ENCODE peak calls at places on chromosome 17, in ten cellular contexts. C, A, G, W, H, V, B, M, X and P are unnamed samples.

GRCh38 chr17:34663714-34664113 is 84.3 kb downstream of the TMEM132E start:
- DNase-seq in H (no peak), A (no peak), W (no peak), B (no peak), X (no peak), V (no peak), C (no peak), G (no peak), M (no peak), P (no peak)

GRCh38 chr17:62719586-62719985 is 88.5 kb downstream of the MARCHF10 start:
- DNase-seq in H (no peak), G (no peak), V (no peak), A (no peak), B (no peak), C (no peak), X (no peak), W (no peak), M (no peak), P (no peak)

GRCh38 chr17:82020874-82021727 is 1.6 kb downstream of the CENPX start:
- DNase-seq in C (peak; percentile 59), W (no peak), M (peak; percentile 68), H (peak; percentile 77), A (peak; percentile 65), X (peak; percentile 65), V (peak; percentile 88), B (peak; percentile 88), G (peak; percentile 85), P (no peak)

GRCh38 chr17:2195729-2196128 is 107.9 kb downstream of the SMG6 start:
- DNase-seq in G (peak; percentile 28), W (no peak), M (no peak), C (peak; percentile 65), X (peak; percentile 70), B (no peak), V (no peak), A (no peak), H (no peak), P (peak; percentile 39)

GRCh38 chr17:60577147-60577925 is 22.7 kb upstream of the PPM1D start:
- DNase-seq in G (no peak), W (no peak), H (peak; percentile 48), M (peak; percentile 53), B (peak; percentile 52), C (peak; percentile 42), V (no peak), X (peak; percentile 51), A (peak; percentile 32), P (no peak)

GRCh38 chr17:6435968-6436367 is 1.0 kb upstream of the AIPL1 start:
- DNase-seq in A (peak; percentile 44), W (no peak), H (peak; percentile 48), X (peak; percentile 67), G (peak; percentile 69), V (peak; percentile 59), B (peak; percentile 82), M (peak; percentile 51), C (peak; percentile 48), P (no peak)

GRCh38 chr17:48719642-48720262 is 2.6 kb downstream of the PRAC1 start:
- DNase-seq in A (no peak), B (no peak), V (no peak), M (no peak), C (no peak), G (no peak), W (no peak), H (no peak), X (no peak), P (no peak)

GRCh38 chr17:49365667-49366066 is 3.6 kb upstream of the ZNF652 start:
- DNase-seq in B (peak; percentile 52), V (peak; percentile 52), A (no peak), X (peak; percentile 40), M (no peak), H (no peak), W (no peak), G (no peak), C (no peak), P (no peak)

GRCh38 chr17:11935734-11936406 is 61.4 kb downstream of the ZNF18 start:
- DNase-seq in X (peak; percentile 53), V (peak; percentile 24), G (peak; percentile 55), C (peak; percentile 18), H (no peak), A (peak; percentile 33), M (no peak), W (no peak), B (peak; percentile 65), P (no peak)

GRCh38 chr17:66805567-66805966 is 29.4 kb upstream of the CACNG5 start:
- DNase-seq in G (no peak), X (no peak), M (no peak), A (no peak), C (no peak), H (no peak), V (no peak), B (no peak), W (no peak), P (no peak)

GRCh38 chr17:45867702-45868101 is 23.0 kb downstream of the SPPL2C start:
- DNase-seq in H (no peak), A (no peak), V (no peak), W (no peak), M (no peak), B (no peak), C (no peak), X (no peak), G (no peak), P (no peak)

GRCh38 chr17:71959129-71959528 is 161.7 kb upstream of the SOX9 start:
- DNase-seq in V (no peak), C (no peak), H (no peak), B (no peak), M (no peak), G (no peak), W (no peak), A (no peak), X (peak; percentile 26), P (no peak)
- TF ChIP-seq CTCF in V (peak; percentile 67), C (peak; percentile 61), H (peak; percentile 34), B (peak; percentile 31), M (no peak), G (peak; percentile 59), W (peak; percentile 25), A (peak; percentile 15), X (peak; percentile 36), P (peak; percentile 49)

GRCh38 chr17:44354582-44355309 is 8.9 kb downstream of the FAM171A2 start:
- DNase-seq in C (no peak), B (peak; percentile 7), X (peak; percentile 73), M (peak; percentile 64), G (no peak), V (no peak), A (peak; percentile 53), H (no peak), W (no peak), P (no peak)
- H3K4me3 ChIP-seq in C (no peak overlapping the region), B (no peak overlapping the region), X (no peak overlapping the region), M (no peak overlapping the region), G (no peak overlapping the region), V (no peak overlapping the region), A (no peak overlapping the region), H (no peak overlapping the region), W (no peak overlapping the region), P (peak overlapping the region; percentile 28)

DNA sequence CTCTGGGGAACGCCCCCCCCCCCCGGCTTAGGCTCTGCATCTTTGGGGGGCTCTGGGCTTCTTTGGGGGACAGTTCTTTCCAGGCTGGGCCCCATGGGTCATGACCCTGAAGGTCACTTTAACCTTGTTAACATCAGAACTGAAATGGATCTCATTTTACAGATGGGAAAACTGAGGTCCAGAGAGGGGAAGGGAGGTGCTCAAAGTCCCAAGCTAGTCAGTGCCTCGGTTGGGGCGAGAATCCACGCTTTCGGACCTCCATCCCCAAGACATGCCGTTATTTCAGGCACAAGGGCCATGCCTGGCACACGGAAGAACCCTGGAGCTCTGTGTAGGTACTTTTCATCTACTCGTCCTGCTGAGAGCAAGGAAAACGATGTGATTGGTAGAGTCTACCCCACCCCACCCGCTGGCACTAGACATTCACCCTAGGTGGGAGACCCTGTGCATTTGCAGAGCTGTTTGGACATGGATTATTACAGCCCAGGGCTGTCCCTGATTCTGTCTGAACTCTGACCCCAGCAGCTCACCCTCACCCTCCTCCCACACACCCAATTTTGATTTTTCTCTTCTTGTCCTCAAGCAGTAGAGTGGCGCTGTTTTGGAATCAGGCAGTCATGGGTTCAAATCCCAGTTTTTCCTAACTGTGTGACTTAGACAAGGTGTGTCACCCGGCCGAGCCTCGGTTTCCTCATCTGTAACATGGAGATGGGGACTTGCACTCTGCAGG is 155.1 kb upstream of the CDC42EP4 start:
- DNase-seq in A (no peak), H (no peak), M (no peak), X (no peak), C (no peak), G (no peak), W (no peak), V (no peak), B (no peak), P (no peak)
- TF ChIP-seq CTCF in A (no peak), H (no peak), M (no peak), X (no peak), C (no peak), G (no peak), W (no peak), V (no peak), B (no peak), P (no peak)

DNA sequence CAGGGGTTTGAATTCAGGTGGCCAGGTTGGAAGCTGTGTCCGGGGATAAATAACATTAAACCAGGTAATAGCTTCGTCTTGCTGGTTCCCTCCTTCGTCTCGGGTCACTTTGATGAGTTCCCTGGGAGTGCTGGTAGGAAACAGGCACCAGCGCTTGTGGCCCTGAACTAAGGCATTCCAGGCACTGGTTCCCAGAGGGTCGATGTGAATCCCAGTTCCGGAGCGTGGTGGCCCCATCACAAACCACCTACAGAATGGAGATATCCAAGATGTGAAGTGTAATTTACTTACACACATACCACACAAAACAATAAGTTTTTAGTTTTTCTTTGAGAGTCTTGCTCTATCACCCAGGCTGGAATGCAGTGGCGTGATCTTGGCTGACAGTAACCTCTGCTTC is 2.6 kb downstream of the JMJD6 start:
- DNase-seq in M (no peak), W (no peak), A (no peak), V (no peak), B (no peak), H (no peak), X (no peak), C (no peak), G (no peak), P (no peak)
- H3K4me3 ChIP-seq in M (no peak overlapping the region), W (no peak overlapping the region), A (peak overlapping the region; percentile 89), V (no peak overlapping the region), B (no peak overlapping the region), H (no peak overlapping the region), X (no peak overlapping the region), C (no peak overlapping the region), G (no peak overlapping the region), P (no peak overlapping the region)

GRCh38 chr17:80649672-80650338 is 105.2 kb downstream of the RPTOR start:
- DNase-seq in C (peak; percentile 92), M (no peak), W (peak; percentile 52), B (peak; percentile 95), G (peak; percentile 23), H (peak; percentile 57), A (peak; percentile 85), V (peak; percentile 74), X (peak; percentile 21), P (no peak)
- TF ChIP-seq CTCF in C (peak; percentile 86), M (no peak), W (peak; percentile 58), B (peak; percentile 99), G (peak; percentile 47), H (peak; percentile 14), A (peak; percentile 32), V (peak; percentile 95), X (peak; percentile 14), P (peak; percentile 40)

DNA sequence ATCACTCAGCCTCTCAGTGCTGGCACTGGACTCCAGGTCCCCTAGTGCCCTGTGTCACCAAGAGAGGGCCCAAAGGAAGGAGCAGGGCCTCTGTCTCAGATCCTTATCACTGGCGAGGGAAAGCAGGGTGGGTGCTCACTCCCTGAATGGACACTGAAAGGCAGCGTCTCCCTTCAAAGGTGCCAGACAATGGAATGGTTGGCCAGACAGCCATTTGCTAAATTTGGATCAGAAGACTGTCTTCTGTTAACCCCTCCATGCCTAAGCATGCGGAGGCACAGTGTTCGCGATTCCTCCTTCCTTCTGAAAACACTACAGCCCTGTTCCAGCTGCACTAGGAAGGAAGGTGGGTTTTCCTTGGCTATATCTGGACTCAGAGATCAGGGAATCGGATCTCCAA is 48.4 kb downstream of the SRCIN1 start:
- DNase-seq in X (no peak), G (no peak), A (no peak), W (no peak), B (no peak), M (no peak), C (no peak), V (no peak), H (no peak), P (no peak)
- H3K4me3 ChIP-seq in X (no peak overlapping the region), G (peak overlapping the region; percentile 31), A (peak overlapping the region; percentile 42), W (no peak overlapping the region), B (no peak overlapping the region), M (no peak overlapping the region), C (no peak overlapping the region), V (no peak overlapping the region), H (peak overlapping the region; percentile 52), P (no peak overlapping the region)